ENCODE peak calls at places on chromosome 21, in five cellular contexts. S, P, A, C and F are unnamed samples.
A peak's percentile ranks its signal among the peaks of the same experiment; 100 is the strongest.

GRCh38 chr21:41753001-41753725 is 13.7 kb downstream of the RIPK4 start:
- DNase-seq in S (no peak), C (no peak), A (no peak), P (no peak), F (no peak)

GRCh38 chr21:19523066-19523465 is 1119.5 kb upstream of the TMPRSS15 start:
- DNase-seq in S (no peak), C (no peak), A (no peak), P (no peak), F (no peak)

GRCh38 chr21:35046223-35046690 is 2.8 kb downstream of the RUNX1 start:
- DNase-seq in S (no peak), P (no peak), A (no peak), C (no peak), F (no peak)

GRCh38 chr21:18529253-18529652 is 125.7 kb upstream of the TMPRSS15 start:
- DNase-seq in C (no peak), P (no peak), A (no peak), S (peak; percentile 1), F (no peak)

GRCh38 chr21:24420694-24421093 is 1186.6 kb downstream of the MRPL39 start:
- DNase-seq in P (no peak), C (no peak), S (no peak), A (no peak), F (no peak)

GRCh38 chr21:36203603-36203889 is 46.9 kb downstream of the DOP1B start:
- DNase-seq in C (no peak), S (peak; percentile 69), P (peak; percentile 49), A (no peak), F (no peak)

GRCh38 chr21:26732442-26733221 is 112.6 kb downstream of the ADAMTS1 start:
- DNase-seq in P (no peak), S (peak; percentile 72), A (peak; percentile 72), C (peak; percentile 20), F (peak; percentile 49)

GRCh38 chr21:26769613-26770188 is 75.5 kb downstream of the ADAMTS1 start:
- DNase-seq in P (no peak), C (no peak), S (peak; percentile 77), A (peak; percentile 25), F (no peak)

GRCh38 chr21:46472246-46472645 is 13.6 kb downstream of the DIP2A start:
- DNase-seq in P (no peak), C (no peak), S (no peak), A (no peak), F (no peak)

GRCh38 chr21:31988492-31989285 is 115.9 kb downstream of the HUNK start:
- DNase-seq in P (no peak), C (no peak), S (no peak), A (no peak), F (no peak)

GRCh38 chr21:35007348-35007747 is 41.8 kb downstream of the RUNX1 start:
- DNase-seq in C (no peak), P (no peak), A (no peak), S (no peak), F (no peak)

GRCh38 chr21:37060296-37060695 is 12.6 kb downstream of the PIGP start:
- DNase-seq in A (peak; percentile 51), P (peak; percentile 78), C (peak; percentile 22), S (peak; percentile 89), F (no peak)

GRCh38 chr21:41360072-41360821 is 1.6 kb upstream of the MX2 start:
- DNase-seq in P (no peak), C (peak; percentile 23), A (no peak), S (peak; percentile 83), F (no peak)

GRCh38 chr21:38171723-38172344 is 85.0 kb upstream of the KCNJ15 start:
- DNase-seq in A (no peak), P (no peak), S (peak; percentile 46), C (no peak), F (no peak)

DNA sequence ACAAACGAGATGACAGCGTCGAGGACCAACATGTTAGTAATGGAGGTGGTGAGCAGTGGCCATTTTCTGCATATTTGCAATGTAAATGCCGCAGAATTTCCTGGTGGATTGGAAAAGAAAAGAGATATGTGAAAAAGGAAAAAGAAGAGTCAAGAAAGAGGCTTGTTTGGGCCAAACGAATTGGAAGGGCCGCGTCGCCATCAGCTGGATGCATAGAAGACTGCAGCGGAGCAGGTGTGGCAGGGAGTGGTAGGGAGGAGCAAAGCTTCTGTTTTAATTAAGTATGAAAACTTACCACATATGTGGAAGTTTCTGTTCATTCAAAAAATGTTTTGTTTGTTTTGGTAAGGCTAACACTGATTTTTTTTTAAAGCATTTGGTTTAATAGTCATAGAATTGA is 690.7 kb downstream of the NCAM2 start:
- DNase-seq in S (peak; percentile 62), P (no peak), A (peak; percentile 44), C (no peak), F (no peak)
- TF ChIP-seq CTCF in S (peak; percentile 59), P (no peak), A (no peak), C (no peak), F (no peak)

DNA sequence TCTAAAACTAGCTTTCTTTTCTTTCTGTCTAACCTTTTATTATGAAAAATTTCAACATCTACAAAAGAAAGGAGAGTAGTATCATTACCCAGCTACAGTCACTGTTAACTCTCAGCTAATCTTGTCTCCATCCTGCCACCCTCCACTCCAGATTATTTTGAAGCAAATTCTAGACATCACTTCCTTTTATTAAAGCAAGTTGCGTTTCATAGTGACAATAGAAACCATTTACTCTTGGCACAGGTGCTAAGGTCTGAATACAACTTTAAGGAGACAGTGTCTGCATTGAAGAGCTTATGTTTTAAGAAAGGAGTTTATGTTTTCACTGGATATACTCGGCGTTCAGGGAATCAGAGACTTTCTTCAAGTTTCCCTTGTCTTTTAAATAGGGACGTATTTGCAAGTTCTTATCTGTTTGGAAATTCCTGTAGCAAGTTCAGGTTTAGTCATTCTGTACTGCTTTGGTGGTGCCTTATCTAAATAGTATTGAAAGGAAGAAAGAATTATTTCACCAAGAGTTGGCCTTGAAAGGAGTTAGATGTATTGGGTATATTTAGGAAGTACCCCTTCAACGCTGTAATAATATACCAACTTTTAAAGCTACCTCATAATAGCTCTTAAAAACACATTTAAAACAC is 42.7 kb downstream of the ITSN1 start:
- DNase-seq in S (peak; percentile 46), P (no peak), C (no peak), A (no peak), F (no peak)
- H3K4me1 ChIP-seq in S (peaks cover 60% of the 10 kb centered on the region), P (peaks cover 52% of the 10 kb centered on the region), C (peaks cover 12% of the 10 kb centered on the region), A (peaks cover 14% of the 10 kb centered on the region), F (peaks cover 46% of the 10 kb centered on the region)

GRCh38 chr21:39313042-39313456 is 383 bp downstream of the BRWD1 start:
- DNase-seq in C (peak; percentile 47), P (peak; percentile 10), A (peak; percentile 37), S (no peak), F (no peak)

GRCh38 chr21:39314155-39315027 is 959 bp upstream of the BRWD1 start:
- DNase-seq in C (peak; percentile 55), P (peak; percentile 10), S (peak; percentile 73), A (peak; percentile 72), F (peak; percentile 58)

GRCh38 chr21:39312112-39313041 is 1.1 kb downstream of the BRWD1 start:
- DNase-seq in A (peak; percentile 96), S (peak; percentile 92), P (peak; percentile 92), C (peak; percentile 90), F (peak; percentile 93)

GRCh38 chr21:39315603-39316002 is 2.2 kb upstream of the BRWD1 start:
- DNase-seq in C (no peak), P (no peak), S (no peak), A (no peak), F (no peak)

DNA sequence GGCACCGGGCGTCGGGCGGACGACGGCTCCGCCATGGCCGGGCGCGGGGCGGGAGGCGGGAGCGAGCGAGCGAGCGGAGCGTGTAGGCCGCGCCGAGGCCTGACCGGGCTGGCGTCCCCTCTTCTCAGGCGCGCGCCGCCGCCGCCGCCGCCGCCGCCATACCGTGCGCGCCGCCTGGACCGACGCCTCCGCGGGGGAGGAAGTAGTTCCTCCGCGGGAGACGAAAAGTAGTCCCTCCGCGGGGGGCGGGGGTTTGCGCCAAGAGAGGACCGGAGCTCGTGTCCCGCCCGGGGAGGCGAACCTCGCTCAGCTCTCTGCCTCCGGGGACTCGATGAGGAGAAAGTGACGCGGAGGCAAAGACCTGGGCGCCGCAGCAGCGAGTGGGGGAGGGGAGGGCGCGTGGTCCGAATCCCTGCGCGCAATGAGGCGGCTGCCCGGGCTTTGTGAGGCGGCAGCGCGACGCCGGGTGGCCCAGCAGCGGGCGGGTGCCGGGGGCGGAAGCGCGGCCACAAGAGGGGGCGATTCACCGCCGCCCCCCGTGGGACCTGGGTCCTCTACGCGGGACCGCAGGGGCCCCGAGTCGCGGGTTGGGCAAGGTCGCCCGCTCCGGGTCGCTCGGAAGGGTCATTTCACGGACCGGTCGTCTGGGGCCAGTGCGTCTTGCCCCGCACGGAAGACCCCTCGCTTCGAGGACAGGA is at the start of gene BRWD1:
- DNase-seq in A (peak; percentile 87), C (peak; percentile 83), S (peak; percentile 94), P (peak; percentile 40), F (peak; percentile 90)
- TF ChIP-seq CTCF in A (peak; percentile 34), C (peak; percentile 38), S (peak; percentile 11), P (peak; percentile 14), F (peak; percentile 48)

GRCh38 chr21:43354016-43354420 is 72.9 kb downstream of the SIK1 start:
- DNase-seq in S (no peak), C (no peak), P (no peak), A (no peak), F (no peak)
- H3K4me1 ChIP-seq in S (peaks cover 5% of the 10 kb centered on the region), C (no peaks in the 10 kb centered on the region), P (no peaks in the 10 kb centered on the region), A (no peaks in the 10 kb centered on the region), F (peaks cover 5% of the 10 kb centered on the region)

GRCh38 chr21:14306143-14306907 is 76.6 kb downstream of the HSPA13 start:
- DNase-seq in C (no peak), P (no peak), S (peak; percentile 24), A (no peak), F (no peak)
- TF ChIP-seq CTCF in C (no peak), P (peak; percentile 31), S (peak; percentile 11), A (no peak), F (no peak)

DNA sequence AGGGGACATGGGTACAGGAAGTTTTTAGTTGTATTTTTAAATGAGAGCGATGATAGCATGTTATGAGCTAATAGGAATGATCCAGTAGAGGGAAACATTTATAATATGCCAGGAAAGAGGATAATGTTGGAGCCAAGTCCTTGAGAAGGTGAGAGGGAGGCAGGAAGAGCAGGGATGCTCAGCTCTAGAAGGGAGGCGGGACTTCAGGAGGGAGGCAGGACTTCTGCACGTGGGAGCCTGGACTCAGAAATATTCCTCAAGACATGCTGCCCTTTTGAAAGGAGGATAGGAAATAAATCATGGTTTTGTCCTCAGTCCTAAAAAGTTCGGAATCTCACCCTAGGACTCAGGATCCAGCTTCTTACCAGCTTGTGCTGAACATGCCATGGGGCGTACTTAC is 5.9 kb downstream of the ADARB1 start:
- DNase-seq in C (no peak), P (no peak), A (no peak), S (no peak), F (no peak)
- H3K4me1 ChIP-seq in C (peaks cover 3% of the 10 kb centered on the region), P (peaks cover 4% of the 10 kb centered on the region), A (peaks cover 1% of the 10 kb centered on the region), S (no peaks in the 10 kb centered on the region), F (peaks cover 60% of the 10 kb centered on the region)

DNA sequence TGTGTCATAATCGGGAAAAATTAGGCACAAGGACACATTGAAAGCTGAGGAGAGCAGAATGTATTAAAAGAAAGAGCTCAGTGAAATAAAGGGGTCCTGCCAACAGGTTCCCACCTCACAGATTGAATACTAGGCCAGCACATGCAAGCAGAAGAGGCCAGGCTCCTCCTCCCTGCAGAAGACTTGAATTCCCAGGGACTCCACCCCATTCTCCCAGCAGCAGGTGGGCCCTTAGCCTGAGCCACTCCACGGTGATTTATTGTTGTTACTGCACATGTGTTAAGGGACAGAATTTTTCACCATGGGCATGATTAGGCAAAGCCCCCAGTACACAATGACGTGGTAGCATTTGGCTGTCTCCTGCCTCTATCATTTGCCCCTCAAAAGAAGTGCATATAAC is 1844.7 kb downstream of the NCAM2 start:
- DNase-seq in C (no peak), P (no peak), A (no peak), S (no peak), F (no peak)
- TF ChIP-seq CTCF in C (no peak), P (no peak), A (no peak), S (no peak), F (no peak)